ENCODE peak calls at places on chromosomes 11 and 22, in nine cellular contexts. O, X, R, G, B, W, V, P and N are unnamed samples.

GRCh38 chr11:47409440-47410403 is 1.3 kb downstream of the SLC39A13 start:
- DNase-seq in O (peak; percentile 69), X (no peak), R (no peak), G (no peak), B (no peak), W (no peak), V (no peak), P (no peak), N (no peak)

GRCh38 chr11:5197538-5197937 is 2.9 kb downstream of the OR51V1 start:
- DNase-seq in O (no peak), X (no peak), R (no peak), G (no peak), B (no peak), W (no peak), V (no peak), P (no peak), N (no peak)

GRCh38 chr22:38441620-38442287 is 13.2 kb downstream of the KCNJ4 start:
- DNase-seq in O (no peak), X (no peak), R (no peak), G (no peak), B (no peak), W (no peak), V (no peak), P (no peak), N (no peak)

GRCh38 chr11:126332221-126332711 is 23.2 kb upstream of the ST3GAL4 start:
- DNase-seq in O (no peak), X (peak; percentile 49), R (peak; percentile 51), G (peak; percentile 25), B (no peak), W (no peak), V (no peak), P (no peak), N (no peak)

GRCh38 chr11:123195182-123196059 is at the start of gene CLMP:
- DNase-seq in O (peak; percentile 34), X (peak; percentile 42), R (no peak), G (no peak), B (no peak), W (no peak), V (no peak), P (peak; percentile 65), N (no peak)

GRCh38 chr11:6900327-6900999 is 8.2 kb upstream of the OR2D2 start:
- DNase-seq in O (no peak), X (no peak), R (no peak), G (no peak), B (no peak), W (no peak), V (no peak), P (no peak), N (no peak)

GRCh38 chr11:8357505-8357888 is 93.8 kb upstream of the LMO1 start:
- DNase-seq in O (no peak), X (no peak), R (no peak), G (no peak), B (no peak), W (no peak), V (no peak), P (no peak), N (no peak)

GRCh38 chr11:111351374-111352081 is 27.5 kb downstream of the POU2AF1 start:
- DNase-seq in O (no peak), X (no peak), R (no peak), G (no peak), B (no peak), W (no peak), V (no peak), P (no peak), N (no peak)

GRCh38 chr11:11406652-11407051 is 53.6 kb upstream of the CSNK2A3 start:
- DNase-seq in O (no peak), X (no peak), R (no peak), G (no peak), B (no peak), W (no peak), V (no peak), P (no peak), N (no peak)

GRCh38 chr11:103031834-103032233 is 60.1 kb downstream of the DCUN1D5 start:
- DNase-seq in O (no peak), X (no peak), R (no peak), G (no peak), B (no peak), W (no peak), V (no peak), P (no peak), N (no peak)

GRCh38 chr22:24035296-24035695 is 24.2 kb downstream of the CABIN1 start:
- DNase-seq in O (no peak), X (no peak), R (no peak), G (no peak), B (no peak), W (no peak), V (no peak), P (no peak), N (no peak)

GRCh38 chr22:17764036-17764435 is 10.2 kb downstream of the BID start:
- DNase-seq in O (no peak), X (no peak), R (no peak), G (no peak), B (no peak), W (no peak), V (no peak), P (no peak), N (no peak)

GRCh38 chr11:9362393-9362863 is 22.0 kb upstream of the IPO7 start:
- DNase-seq in O (no peak), X (no peak), R (no peak), G (no peak), B (no peak), W (no peak), V (no peak), P (no peak), N (no peak)

GRCh38 chr22:47084226-47084625 is 321.8 kb downstream of the TBC1D22A start:
- DNase-seq in O (no peak), X (no peak), R (no peak), G (no peak), B (no peak), W (no peak), V (no peak), P (no peak), N (no peak)

GRCh38 chr11:24312464-24313238 is 184.2 kb upstream of the LUZP2 start:
- DNase-seq in O (no peak), X (no peak), R (no peak), G (no peak), B (no peak), W (no peak), V (no peak), P (no peak), N (no peak)

GRCh38 chr11:121464352-121464946 is 11.7 kb upstream of the SORL1-AS1 start:
- DNase-seq in O (no peak), X (no peak), R (peak; percentile 52), G (peak; percentile 62), B (peak; percentile 81), W (no peak), V (no peak), P (no peak), N (no peak)